ENCODE peak calls at places on chromosome 6, in ten cellular contexts. One of them, this sample, is unnamed.
A peak's percentile ranks its signal among the peaks of the same experiment; 100 is the strongest.

GRCh38 chr6:87755697-87756671 is 54.0 kb upstream of the AKIRIN2 start:
- DNase-seq in CD4-positive, alpha-beta T cell: no peak
- DNase-seq in stomach: no peak
- DNase-seq in left ventricle myocardium inferior: no peak
- DNase-seq in GM23338: no peak
- DNase-seq in Calu3: no peak
- DNase-seq in GM12865: peak; percentile 23
- DNase-seq in right atrium auricular region: no peak
- DNase-seq in GM10248: no peak
- DNase-seq in uterus: no peak
- DNase-seq in this sample: no peak

GRCh38 chr6:157453978-157454377 is 73.0 kb downstream of the ZDHHC14 start:
- DNase-seq in CD4-positive, alpha-beta T cell: no peak
- DNase-seq in stomach: no peak
- DNase-seq in left ventricle myocardium inferior: no peak
- DNase-seq in GM23338: no peak
- DNase-seq in Calu3: no peak
- DNase-seq in GM12865: no peak
- DNase-seq in right atrium auricular region: no peak
- DNase-seq in GM10248: no peak
- DNase-seq in uterus: no peak
- DNase-seq in this sample: no peak

GRCh38 chr6:161837854-161838253 is 564.0 kb upstream of the AGPAT4 start:
- DNase-seq in CD4-positive, alpha-beta T cell: no peak
- DNase-seq in stomach: no peak
- DNase-seq in left ventricle myocardium inferior: no peak
- DNase-seq in GM23338: no peak
- DNase-seq in Calu3: no peak
- DNase-seq in GM12865: no peak
- DNase-seq in right atrium auricular region: peak; percentile 1
- DNase-seq in GM10248: no peak
- DNase-seq in uterus: no peak
- DNase-seq in this sample: no peak

GRCh38 chr6:71228461-71229041 is 60.1 kb upstream of the OGFRL1 start:
- DNase-seq in CD4-positive, alpha-beta T cell: no peak
- DNase-seq in stomach: no peak
- DNase-seq in left ventricle myocardium inferior: no peak
- DNase-seq in GM23338: no peak
- DNase-seq in Calu3: no peak
- DNase-seq in GM12865: no peak
- DNase-seq in right atrium auricular region: no peak
- DNase-seq in GM10248: no peak
- DNase-seq in uterus: no peak
- DNase-seq in this sample: no peak

GRCh38 chr6:132587462-132587861 is 2.1 kb downstream of the TAAR5 start:
- DNase-seq in CD4-positive, alpha-beta T cell: no peak
- DNase-seq in stomach: no peak
- DNase-seq in left ventricle myocardium inferior: no peak
- DNase-seq in GM23338: no peak
- DNase-seq in Calu3: no peak
- DNase-seq in GM12865: no peak
- DNase-seq in right atrium auricular region: no peak
- DNase-seq in GM10248: no peak
- DNase-seq in uterus: no peak
- DNase-seq in this sample: no peak

GRCh38 chr6:54179152-54179551 is 67.9 kb downstream of the MLIP start:
- DNase-seq in CD4-positive, alpha-beta T cell: no peak
- DNase-seq in stomach: no peak
- DNase-seq in left ventricle myocardium inferior: no peak
- DNase-seq in GM23338: no peak
- DNase-seq in Calu3: no peak
- DNase-seq in GM12865: no peak
- DNase-seq in right atrium auricular region: no peak
- DNase-seq in GM10248: no peak
- DNase-seq in uterus: no peak
- DNase-seq in this sample: no peak

GRCh38 chr6:133208183-133208755 is 32.9 kb upstream of the EYA4 start:
- DNase-seq in CD4-positive, alpha-beta T cell: no peak
- DNase-seq in stomach: no peak
- DNase-seq in left ventricle myocardium inferior: no peak
- DNase-seq in GM23338: no peak
- DNase-seq in Calu3: no peak
- DNase-seq in GM12865: no peak
- DNase-seq in right atrium auricular region: no peak
- DNase-seq in GM10248: no peak
- DNase-seq in uterus: no peak
- DNase-seq in this sample: no peak

GRCh38 chr6:36914227-36914794 is 28.6 kb downstream of the C6orf89 start:
- DNase-seq in CD4-positive, alpha-beta T cell: no peak
- DNase-seq in stomach: peak; percentile 62
- DNase-seq in left ventricle myocardium inferior: no peak
- DNase-seq in GM23338: peak; percentile 90
- DNase-seq in Calu3: peak; percentile 88
- DNase-seq in GM12865: no peak
- DNase-seq in right atrium auricular region: no peak
- DNase-seq in GM10248: no peak
- DNase-seq in uterus: no peak
- DNase-seq in this sample: no peak

GRCh38 chr6:33841868-33842267 is 38.1 kb upstream of the MLN start:
- DNase-seq in CD4-positive, alpha-beta T cell: no peak
- DNase-seq in stomach: no peak
- DNase-seq in left ventricle myocardium inferior: no peak
- DNase-seq in GM23338: no peak
- DNase-seq in Calu3: no peak
- DNase-seq in GM12865: no peak
- DNase-seq in right atrium auricular region: no peak
- DNase-seq in GM10248: no peak
- DNase-seq in uterus: no peak
- DNase-seq in this sample: no peak

GRCh38 chr6:33839399-33840063 is 35.7 kb upstream of the MLN start:
- DNase-seq in CD4-positive, alpha-beta T cell: no peak
- DNase-seq in stomach: no peak
- DNase-seq in left ventricle myocardium inferior: no peak
- DNase-seq in GM23338: no peak
- DNase-seq in Calu3: no peak
- DNase-seq in GM12865: no peak
- DNase-seq in right atrium auricular region: no peak
- DNase-seq in GM10248: no peak
- DNase-seq in uterus: no peak
- DNase-seq in this sample: no peak

GRCh38 chr6:33838979-33839378 is 35.2 kb upstream of the MLN start:
- DNase-seq in CD4-positive, alpha-beta T cell: no peak
- DNase-seq in stomach: no peak
- DNase-seq in left ventricle myocardium inferior: no peak
- DNase-seq in GM23338: no peak
- DNase-seq in Calu3: no peak
- DNase-seq in GM12865: no peak
- DNase-seq in right atrium auricular region: no peak
- DNase-seq in GM10248: no peak
- DNase-seq in uterus: no peak
- DNase-seq in this sample: no peak

GRCh38 chr6:33840064-33840926 is 36.5 kb upstream of the MLN start:
- DNase-seq in CD4-positive, alpha-beta T cell: no peak
- DNase-seq in stomach: no peak
- DNase-seq in left ventricle myocardium inferior: no peak
- DNase-seq in GM23338: no peak
- DNase-seq in Calu3: peak; percentile 50
- DNase-seq in GM12865: peak; percentile 82
- DNase-seq in right atrium auricular region: peak; percentile 61
- DNase-seq in GM10248: peak; percentile 71
- DNase-seq in uterus: no peak
- DNase-seq in this sample: peak; percentile 89

GRCh38 chr6:33841070-33841469 is 37.3 kb upstream of the MLN start:
- DNase-seq in CD4-positive, alpha-beta T cell: no peak
- DNase-seq in stomach: no peak
- DNase-seq in left ventricle myocardium inferior: no peak
- DNase-seq in GM23338: no peak
- DNase-seq in Calu3: no peak
- DNase-seq in GM12865: no peak
- DNase-seq in right atrium auricular region: no peak
- DNase-seq in GM10248: no peak
- DNase-seq in uterus: no peak
- DNase-seq in this sample: no peak
- TF ChIP-seq CTCF in CD4-positive, alpha-beta T cell: no peak
- TF ChIP-seq CTCF in stomach: no peak
- TF ChIP-seq CTCF in left ventricle myocardium inferior: no peak
- TF ChIP-seq CTCF in GM23338: no peak
- TF ChIP-seq CTCF in Calu3: no peak
- TF ChIP-seq CTCF in GM12865: no peak
- TF ChIP-seq CTCF in right atrium auricular region: no peak
- TF ChIP-seq CTCF in GM10248: no peak
- TF ChIP-seq CTCF in uterus: no peak
- TF ChIP-seq CTCF in this sample: no peak

DNA sequence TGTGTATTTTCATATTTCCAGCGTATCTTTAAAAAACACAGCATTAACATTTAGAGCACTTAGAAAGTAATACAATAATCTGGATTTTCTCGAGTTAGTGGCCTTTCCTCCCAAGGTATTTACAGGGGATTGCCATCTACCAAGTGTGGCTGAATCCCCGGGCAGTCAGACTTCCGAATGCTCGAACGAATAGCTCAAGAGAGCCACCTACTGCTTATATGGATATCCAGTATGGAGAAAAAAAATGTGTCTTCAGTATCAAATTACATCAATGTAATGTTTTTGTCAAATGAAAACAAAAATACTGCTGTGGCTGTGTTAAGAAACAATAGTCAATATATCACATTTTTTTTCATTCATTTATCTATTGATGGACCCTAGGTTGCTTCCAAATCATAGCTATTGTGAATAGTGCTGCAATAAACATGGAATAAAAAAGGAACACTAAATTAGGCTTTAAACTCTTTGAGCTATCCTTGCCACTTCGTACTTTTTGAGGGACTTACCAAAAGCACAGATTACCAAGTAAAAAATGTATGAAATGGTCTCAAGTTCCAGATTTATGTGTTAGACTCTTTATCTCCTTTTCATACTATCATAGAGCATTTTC is 654.5 kb upstream of the PTCHD4 start:
- DNase-seq in CD4-positive, alpha-beta T cell: no peak
- DNase-seq in stomach: peak; percentile 32
- DNase-seq in left ventricle myocardium inferior: no peak
- DNase-seq in GM23338: peak; percentile 88
- DNase-seq in Calu3: peak; percentile 47
- DNase-seq in GM12865: peak; percentile 50
- DNase-seq in right atrium auricular region: no peak
- DNase-seq in GM10248: peak; percentile 7
- DNase-seq in uterus: no peak
- DNase-seq in this sample: no peak
- TF ChIP-seq CTCF in CD4-positive, alpha-beta T cell: no peak
- TF ChIP-seq CTCF in stomach: no peak
- TF ChIP-seq CTCF in left ventricle myocardium inferior: peak; percentile 55
- TF ChIP-seq CTCF in GM23338: peak; percentile 82
- TF ChIP-seq CTCF in Calu3: peak; percentile 46
- TF ChIP-seq CTCF in GM12865: peak; percentile 40
- TF ChIP-seq CTCF in right atrium auricular region: peak; percentile 53
- TF ChIP-seq CTCF in GM10248: peak; percentile 16
- TF ChIP-seq CTCF in uterus: no peak
- TF ChIP-seq CTCF in this sample: peak; percentile 86

GRCh38 chr6:41586564-41586963 is 40.4 kb downstream of the FOXP4 start:
- DNase-seq in CD4-positive, alpha-beta T cell: no peak
- DNase-seq in stomach: no peak
- DNase-seq in left ventricle myocardium inferior: no peak
- DNase-seq in GM23338: no peak
- DNase-seq in Calu3: no peak
- DNase-seq in GM12865: no peak
- DNase-seq in right atrium auricular region: no peak
- DNase-seq in GM10248: no peak
- DNase-seq in uterus: no peak
- DNase-seq in this sample: no peak

GRCh38 chr6:41587223-41587879 is 41.2 kb downstream of the FOXP4 start:
- DNase-seq in CD4-positive, alpha-beta T cell: no peak
- DNase-seq in stomach: peak; percentile 73
- DNase-seq in left ventricle myocardium inferior: no peak
- DNase-seq in GM23338: no peak
- DNase-seq in Calu3: no peak
- DNase-seq in GM12865: no peak
- DNase-seq in right atrium auricular region: no peak
- DNase-seq in GM10248: no peak
- DNase-seq in uterus: no peak
- DNase-seq in this sample: no peak

GRCh38 chr6:41589636-41590622 is 43.7 kb downstream of the FOXP4 start:
- DNase-seq in CD4-positive, alpha-beta T cell: no peak
- DNase-seq in stomach: no peak
- DNase-seq in left ventricle myocardium inferior: no peak
- DNase-seq in GM23338: no peak
- DNase-seq in Calu3: no peak
- DNase-seq in GM12865: no peak
- DNase-seq in right atrium auricular region: no peak
- DNase-seq in GM10248: no peak
- DNase-seq in uterus: no peak
- DNase-seq in this sample: no peak

GRCh38 chr6:41589223-41589622 is 43.0 kb downstream of the FOXP4 start:
- DNase-seq in CD4-positive, alpha-beta T cell: no peak
- DNase-seq in stomach: no peak
- DNase-seq in left ventricle myocardium inferior: no peak
- DNase-seq in GM23338: no peak
- DNase-seq in Calu3: no peak
- DNase-seq in GM12865: no peak
- DNase-seq in right atrium auricular region: no peak
- DNase-seq in GM10248: no peak
- DNase-seq in uterus: no peak
- DNase-seq in this sample: no peak

DNA sequence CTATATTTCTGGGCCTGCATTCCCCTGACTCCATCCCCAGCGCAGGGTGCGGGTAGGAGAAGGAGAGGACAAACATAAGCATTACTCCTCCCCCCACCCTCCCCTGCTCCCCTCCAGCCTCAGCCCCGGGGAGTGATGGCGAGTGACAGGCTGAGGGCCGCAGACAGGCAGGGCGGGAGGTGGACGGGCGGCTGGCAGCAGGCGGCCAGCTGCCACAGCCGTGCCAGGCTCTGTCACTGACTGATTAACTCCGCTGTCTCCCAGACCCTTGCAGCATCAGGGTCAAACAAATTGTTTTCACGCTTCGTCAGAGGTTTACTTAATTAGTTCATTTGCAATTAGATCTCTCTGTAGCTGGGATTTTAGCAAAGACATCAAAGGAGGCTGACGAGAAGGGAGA is 41.9 kb downstream of the FOXP4 start:
- DNase-seq in CD4-positive, alpha-beta T cell: no peak
- DNase-seq in stomach: no peak
- DNase-seq in left ventricle myocardium inferior: no peak
- DNase-seq in GM23338: no peak
- DNase-seq in Calu3: no peak
- DNase-seq in GM12865: no peak
- DNase-seq in right atrium auricular region: no peak
- DNase-seq in GM10248: no peak
- DNase-seq in uterus: no peak
- DNase-seq in this sample: no peak
- TF ChIP-seq CTCF in CD4-positive, alpha-beta T cell: no peak
- TF ChIP-seq CTCF in stomach: no peak
- TF ChIP-seq CTCF in left ventricle myocardium inferior: no peak
- TF ChIP-seq CTCF in GM23338: no peak
- TF ChIP-seq CTCF in Calu3: no peak
- TF ChIP-seq CTCF in GM12865: no peak
- TF ChIP-seq CTCF in right atrium auricular region: no peak
- TF ChIP-seq CTCF in GM10248: no peak
- TF ChIP-seq CTCF in uterus: no peak
- TF ChIP-seq CTCF in this sample: no peak

GRCh38 chr6:16040282-16040974 is 88.5 kb upstream of the MYLIP start:
- DNase-seq in CD4-positive, alpha-beta T cell: no peak
- DNase-seq in stomach: no peak
- DNase-seq in left ventricle myocardium inferior: no peak
- DNase-seq in GM23338: no peak
- DNase-seq in Calu3: no peak
- DNase-seq in GM12865: no peak
- DNase-seq in right atrium auricular region: no peak
- DNase-seq in GM10248: no peak
- DNase-seq in uterus: no peak
- DNase-seq in this sample: no peak

GRCh38 chr6:16033214-16033613 is 95.7 kb upstream of the MYLIP start:
- DNase-seq in CD4-positive, alpha-beta T cell: no peak
- DNase-seq in stomach: no peak
- DNase-seq in left ventricle myocardium inferior: no peak
- DNase-seq in GM23338: no peak
- DNase-seq in Calu3: peak; percentile 6
- DNase-seq in GM12865: peak; percentile 23
- DNase-seq in right atrium auricular region: no peak
- DNase-seq in GM10248: no peak
- DNase-seq in uterus: no peak
- DNase-seq in this sample: no peak

GRCh38 chr6:16038938-16039337 is 89.9 kb upstream of the MYLIP start:
- DNase-seq in CD4-positive, alpha-beta T cell: no peak
- DNase-seq in stomach: no peak
- DNase-seq in left ventricle myocardium inferior: no peak
- DNase-seq in GM23338: no peak
- DNase-seq in Calu3: no peak
- DNase-seq in GM12865: no peak
- DNase-seq in right atrium auricular region: no peak
- DNase-seq in GM10248: no peak
- DNase-seq in uterus: no peak
- DNase-seq in this sample: no peak

GRCh38 chr6:16031278-16031981 is 97.5 kb upstream of the MYLIP start:
- DNase-seq in CD4-positive, alpha-beta T cell: no peak
- DNase-seq in stomach: no peak
- DNase-seq in left ventricle myocardium inferior: no peak
- DNase-seq in GM23338: no peak
- DNase-seq in Calu3: no peak
- DNase-seq in GM12865: peak; percentile 3
- DNase-seq in right atrium auricular region: no peak
- DNase-seq in GM10248: no peak
- DNase-seq in uterus: no peak
- DNase-seq in this sample: no peak

DNA sequence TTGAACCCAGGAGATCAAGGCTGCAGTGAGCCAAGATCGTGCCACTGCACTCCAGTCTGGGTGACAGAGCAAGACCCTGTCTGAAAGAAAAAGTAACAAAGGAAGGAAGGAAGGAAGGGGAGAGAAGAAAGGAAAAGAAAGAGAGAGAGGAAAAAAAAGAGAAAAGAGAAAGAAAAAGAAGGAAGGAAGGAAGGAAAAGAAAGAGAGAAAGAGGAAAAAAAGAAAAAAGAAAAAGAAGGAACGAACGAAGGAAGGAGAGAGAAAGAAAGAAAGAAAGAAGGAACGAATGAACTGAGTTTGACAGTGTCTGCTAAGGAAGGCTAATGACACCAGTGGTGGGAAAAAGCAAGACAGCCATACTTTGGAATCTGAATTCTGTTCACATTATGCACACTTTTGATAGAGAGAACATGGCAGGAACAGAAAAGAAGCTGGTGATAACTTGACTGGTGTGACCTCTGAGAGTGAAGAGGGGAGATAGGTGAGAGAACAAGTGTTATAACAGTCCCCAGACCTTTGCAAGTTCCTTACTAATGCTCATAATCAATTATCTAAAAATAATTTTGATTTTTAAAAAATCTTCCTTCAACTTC is 93.3 kb upstream of the MYLIP start:
- DNase-seq in CD4-positive, alpha-beta T cell: no peak
- DNase-seq in stomach: no peak
- DNase-seq in left ventricle myocardium inferior: no peak
- DNase-seq in GM23338: no peak
- DNase-seq in Calu3: no peak
- DNase-seq in GM12865: no peak
- DNase-seq in right atrium auricular region: no peak
- DNase-seq in GM10248: no peak
- DNase-seq in uterus: no peak
- DNase-seq in this sample: no peak
- TF ChIP-seq CTCF in CD4-positive, alpha-beta T cell: no peak
- TF ChIP-seq CTCF in stomach: no peak
- TF ChIP-seq CTCF in left ventricle myocardium inferior: no peak
- TF ChIP-seq CTCF in GM23338: no peak
- TF ChIP-seq CTCF in Calu3: no peak
- TF ChIP-seq CTCF in GM12865: no peak
- TF ChIP-seq CTCF in right atrium auricular region: no peak
- TF ChIP-seq CTCF in GM10248: no peak
- TF ChIP-seq CTCF in uterus: no peak
- TF ChIP-seq CTCF in this sample: no peak

This sample was measured in osteocyte.